ENCODE peak calls at places on chromosomes 6 and 20, in eight cellular contexts. U is T-helper 22 cell; I is foreskin fibroblast; Y is C1 segment of cervical spinal cord; Q is fibroblast of pulmonary artery; X is effector CD4-positive, alpha-beta T cell; M is mucosa of gallbladder; B is ELR. V is an unnamed sample.

GRCh38 chr6:56480246-56480645 is 162.4 kb downstream of the DST start:
- DNase-seq in U (no peak), I (no peak), Y (no peak), Q (no peak), X (no peak), M (no peak), B (no peak), V (no peak)

GRCh38 chr6:36839819-36840379 is 655 bp upstream of the CPNE5 start:
- DNase-seq in U (no peak), I (peak), Y (no peak), Q (no peak), X (peak), M (no peak), B (peak), V (peak)

GRCh38 chr20:57335392-57335791 is 5.8 kb downstream of the SPO11 start:
- DNase-seq in U (no peak), I (no peak), Y (no peak), Q (no peak), X (no peak), M (no peak), B (peak), V (no peak)

GRCh38 chr6:68778356-68779020 is 143.4 kb downstream of the ADGRB3 start:
- DNase-seq in U (no peak), I (peak), Y (no peak), Q (peak), X (no peak), M (peak), B (peak), V (no peak)

GRCh38 chr6:146700078-146700686 is 101.4 kb downstream of the ADGB start:
- DNase-seq in U (peak), I (peak), Y (peak), Q (peak), X (peak), M (peak), B (peak), V (no peak)

GRCh38 chr6:168865-169455 is 123.3 kb upstream of the DUSP22 start:
- DNase-seq in U (no peak), I (peak), Y (no peak), Q (peak), X (no peak), M (no peak), B (peak), V (no peak)

GRCh38 chr20:20549699-20550098 is 162.7 kb downstream of the RALGAPA2 start:
- DNase-seq in U (no peak), I (peak), Y (no peak), Q (peak), X (no peak), M (no peak), B (peak), V (no peak)

GRCh38 chr20:23926941-23927872 is 47.7 kb upstream of the CST5 start:
- DNase-seq in U (no peak), I (peak), Y (no peak), Q (no peak), X (no peak), M (no peak), B (peak), V (no peak)

GRCh38 chr6:29641430-29642213 is 8.6 kb upstream of the GABBR1 start:
- DNase-seq in U (no peak), I (no peak), Y (no peak), Q (no peak), X (no peak), M (no peak), B (no peak), V (no peak)

GRCh38 chr6:30075987-30076311 is 380 bp upstream of the RNF39 start:
- DNase-seq in U (no peak), I (no peak), Y (no peak), Q (no peak), X (no peak), M (peak), B (no peak), V (no peak)

GRCh38 chr20:409697-410559 is 1.8 kb downstream of the RBCK1 start:
- DNase-seq in U (no peak), I (no peak), Y (peak), Q (no peak), X (no peak), M (no peak), B (no peak), V (no peak)

GRCh38 chr20:59580208-59580980 is 23.9 kb upstream of the PHACTR3 start:
- DNase-seq in U (no peak), I (peak), Y (no peak), Q (no peak), X (no peak), M (no peak), B (no peak), V (no peak)

GRCh38 chr20:63449796-63450730 is 22.4 kb downstream of the KCNQ2 start:
- DNase-seq in U (no peak), I (no peak), Y (no peak), Q (no peak), X (no peak), M (no peak), B (no peak), V (no peak)

GRCh38 chr20:53177687-53178086 is 205.5 kb downstream of the TSHZ2 start:
- DNase-seq in U (no peak), I (no peak), Y (no peak), Q (no peak), X (no peak), M (no peak), B (no peak), V (no peak)

GRCh38 chr6:7727150-7727950 is 1.5 kb downstream of the BMP6 start:
- DNase-seq in U (no peak), I (peak), Y (no peak), Q (peak), X (no peak), M (no peak), B (peak), V (peak)

GRCh38 chr6:28747631-28748157 is 176.1 kb downstream of the TRIM27 start:
- DNase-seq in U (no peak), I (peak), Y (no peak), Q (peak), X (no peak), M (no peak), B (peak), V (no peak)

GRCh38 chr20:8880085-8880853 is 188.6 kb upstream of the PLCB4 start:
- DNase-seq in U (no peak), I (no peak), Y (no peak), Q (no peak), X (no peak), M (no peak), B (no peak), V (no peak)

GRCh38 chr6:90076471-90076870 is 182.2 kb downstream of the GJA10 start:
- DNase-seq in U (no peak), I (no peak), Y (no peak), Q (no peak), X (no peak), M (no peak), B (no peak), V (no peak)

GRCh38 chr6:32947552-32948465 is 5.1 kb downstream of the HLA-DMA start:
- DNase-seq in U (no peak), I (peak), Y (no peak), Q (peak), X (peak), M (peak), B (peak), V (no peak)

GRCh38 chr20:39049684-39050554 is 87.8 kb downstream of the DHX35 start:
- DNase-seq in U (peak), I (peak), Y (peak), Q (peak), X (peak), M (peak), B (peak), V (peak)

GRCh38 chr6:163777379-163777686 is 362.8 kb downstream of the QKI start:
- DNase-seq in U (no peak), I (no peak), Y (no peak), Q (no peak), X (no peak), M (no peak), B (no peak), V (no peak)

GRCh38 chr6:90038951-90039653 is 144.8 kb downstream of the GJA10 start:
- DNase-seq in U (no peak), I (no peak), Y (no peak), Q (no peak), X (no peak), M (no peak), B (no peak), V (no peak)

GRCh38 chr6:106451419-106451818 is 90.9 kb downstream of the CRYBG1 start:
- DNase-seq in U (no peak), I (no peak), Y (no peak), Q (peak), X (no peak), M (no peak), B (no peak), V (no peak)

GRCh38 chr6:90294614-90294988 is 2.0 kb downstream of the BACH2 start:
- DNase-seq in U (no peak), I (no peak), Y (no peak), Q (no peak), X (peak), M (no peak), B (no peak), V (no peak)

GRCh38 chr6:26576929-26577719 is 19.6 kb upstream of the ABT1 start:
- DNase-seq in U (peak), I (peak), Y (no peak), Q (peak), X (peak), M (peak), B (peak), V (no peak)